ENCODE peak calls at places on chromosome 5, in five cellular contexts. N is A549, G is K562, B is GM12878, T is SK-N-SH. L is an unnamed sample.

GRCh38 chr5:74073257-74073656 is 447.3 kb downstream of the ARHGEF28 start:
- DNase-seq in N (no peak), T (no peak), B (no peak), G (no peak), L (peak)

GRCh38 chr5:55599148-55600050 is 64.6 kb upstream of the PLPP1 start:
- DNase-seq in T (no peak), B (no peak), N (no peak), G (no peak), L (no peak)

GRCh38 chr5:72525816-72526215 is 18.6 kb upstream of the ZNF366 start:
- DNase-seq in N (no peak), B (no peak), G (no peak), T (no peak), L (peak)

GRCh38 chr5:154406826-154407225 is 39.0 kb upstream of the SAP30L start:
- DNase-seq in N (no peak), G (no peak), T (no peak), B (no peak), L (peak)

GRCh38 chr5:67244345-67244793 is 47.8 kb upstream of the CD180 start:
- DNase-seq in N (no peak), B (no peak), G (no peak), T (no peak), L (no peak)

GRCh38 chr5:132714456-132715307 is 22.7 kb downstream of the KIF3A start:
- DNase-seq in B (no peak), T (no peak), N (no peak), G (no peak), L (peak)

GRCh38 chr5:117833666-117834065 is 1154.7 kb downstream of the DTWD2 start:
- DNase-seq in T (no peak), G (no peak), B (no peak), N (no peak), L (no peak)

GRCh38 chr5:18068851-18069250 is 434.6 kb downstream of the TAF11L14 start:
- DNase-seq in T (no peak), G (no peak), N (no peak), B (no peak), L (no peak)

GRCh38 chr5:133347039-133347438 is 265.3 kb downstream of the FSTL4 start:
- DNase-seq in T (no peak), G (peak), B (no peak), N (peak), L (no peak)

GRCh38 chr5:56412601-56413379 is 179.7 kb upstream of the ANKRD55 start:
- DNase-seq in N (no peak), T (no peak), G (no peak), B (peak), L (no peak)

GRCh38 chr5:54272746-54273145 is 37.6 kb downstream of the ARL15 start:
- DNase-seq in B (no peak), T (no peak), G (no peak), N (no peak), L (no peak)

GRCh38 chr5:147949711-147950573 is 43.6 kb upstream of the C5orf46 start:
- DNase-seq in B (no peak), T (peak), G (peak), N (peak), L (peak)

GRCh38 chr5:110008131-110008530 is 318.4 kb downstream of the MAN2A1 start:
- DNase-seq in B (no peak), G (no peak), N (no peak), T (no peak), L (no peak)

GRCh38 chr5:165187815-165188214 is 1682.4 kb downstream of the MAT2B start:
- DNase-seq in N (no peak), G (no peak), T (no peak), B (no peak), L (no peak)

GRCh38 chr5:168219515-168220410 is 71.7 kb upstream of the WWC1 start:
- DNase-seq in T (peak), B (peak), G (peak), N (peak), L (peak)

GRCh38 chr5:177455661-177456590 is 9.3 kb downstream of the PRR7 start:
- DNase-seq in T (peak), G (peak), N (peak), B (no peak), L (peak)

GRCh38 chr5:54049144-54049543 is 261.2 kb downstream of the ARL15 start:
- DNase-seq in N (no peak), T (no peak), G (no peak), B (no peak), L (peak)

GRCh38 chr5:7398596-7399260 is 2.8 kb downstream of the ADCY2 start:
- DNase-seq in N (no peak), T (no peak), B (no peak), G (no peak), L (no peak)

GRCh38 chr5:78953092-78953800 is 31.9 kb downstream of the ARSB start:
- DNase-seq in N (no peak), B (no peak), G (no peak), T (no peak), L (peak)

GRCh38 chr5:93649234-93649900 is 66.3 kb downstream of the NR2F1 start:
- DNase-seq in B (no peak), N (no peak), G (no peak), T (no peak), L (no peak)
- TF ChIP-seq RCOR1 in B (no peak), N (no peak), G (no peak), T (no peak), L (no peak)

GRCh38 chr5:122142480-122142879 is 13.1 kb downstream of the ZNF474 start:
- DNase-seq in B (no peak), N (no peak), T (no peak), G (no peak), L (peak)

GRCh38 chr5:122144236-122144635 is 14.9 kb downstream of the ZNF474 start:
- DNase-seq in N (no peak), T (no peak), B (no peak), G (no peak), L (peak)

GRCh38 chr5:122138356-122138755 is 9.0 kb downstream of the ZNF474 start:
- DNase-seq in N (no peak), G (no peak), T (no peak), B (no peak), L (no peak)

GRCh38 chr5:122140900-122141299 is 11.6 kb downstream of the ZNF474 start:
- DNase-seq in N (no peak), G (no peak), T (no peak), B (no peak), L (no peak)

GRCh38 chr5:122141751-122142150 is 12.4 kb downstream of the ZNF474 start:
- DNase-seq in T (no peak), B (no peak), N (no peak), G (no peak), L (peak)
- TF ChIP-seq RCOR1 in T (no peak), B (no peak), N (no peak), G (no peak), L (no peak)

GRCh38 chr5:24643255-24643654 is 1.5 kb downstream of the CDH10 start:
- DNase-seq in G (no peak), N (no peak), B (no peak), T (no peak), L (no peak)

GRCh38 chr5:24642022-24642421 is 2.8 kb downstream of the CDH10 start:
- DNase-seq in G (no peak), B (no peak), T (peak), N (no peak), L (peak)

GRCh38 chr5:24644757-24645156 is at the start of gene CDH10:
- DNase-seq in B (no peak), T (no peak), N (no peak), G (no peak), L (no peak)

GRCh38 chr5:24646915-24647314 is 2.1 kb upstream of the CDH10 start:
- DNase-seq in B (no peak), G (no peak), N (no peak), T (no peak), L (no peak)

DNA sequence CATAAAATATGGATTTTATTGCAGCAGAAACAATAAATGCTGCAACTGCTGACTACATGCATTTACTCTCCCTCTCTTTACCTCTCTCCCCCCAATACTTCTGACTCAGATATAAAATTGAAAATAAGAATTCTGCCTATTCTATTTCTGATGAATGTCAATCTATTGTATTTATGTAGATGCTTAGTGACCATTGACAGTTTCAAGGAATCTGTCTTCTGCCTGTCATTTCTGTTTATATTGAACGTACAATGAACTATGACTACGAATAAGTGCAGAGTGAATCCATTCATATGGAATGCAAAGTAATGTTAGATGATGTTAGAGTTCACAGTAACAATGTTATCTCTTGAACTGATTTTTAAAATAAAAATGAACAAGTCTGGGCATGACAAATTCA is 898 bp downstream of the CDH10 start:
- DNase-seq in T (no peak), B (no peak), G (no peak), N (no peak), L (no peak)
- TF ChIP-seq RCOR1 in T (no peak), B (no peak), G (no peak), N (no peak), L (no peak)

GRCh38 chr5:169583101-169583423 is 511 bp upstream of the SPDL1 start:
- DNase-seq in N (no peak), T (no peak), B (no peak), G (no peak), L (no peak)

GRCh38 chr5:169580964-169581363 is 2.6 kb upstream of the SPDL1 start:
- DNase-seq in G (no peak), T (no peak), N (no peak), B (no peak), L (no peak)

GRCh38 chr5:169583424-169584215 is at the start of gene SPDL1:
- DNase-seq in G (peak), N (peak), T (peak), B (peak), L (peak)

GRCh38 chr5:169581580-169582227 is 1.9 kb upstream of the SPDL1 start:
- DNase-seq in T (peak), N (peak), G (peak), B (no peak), L (peak)

DNA sequence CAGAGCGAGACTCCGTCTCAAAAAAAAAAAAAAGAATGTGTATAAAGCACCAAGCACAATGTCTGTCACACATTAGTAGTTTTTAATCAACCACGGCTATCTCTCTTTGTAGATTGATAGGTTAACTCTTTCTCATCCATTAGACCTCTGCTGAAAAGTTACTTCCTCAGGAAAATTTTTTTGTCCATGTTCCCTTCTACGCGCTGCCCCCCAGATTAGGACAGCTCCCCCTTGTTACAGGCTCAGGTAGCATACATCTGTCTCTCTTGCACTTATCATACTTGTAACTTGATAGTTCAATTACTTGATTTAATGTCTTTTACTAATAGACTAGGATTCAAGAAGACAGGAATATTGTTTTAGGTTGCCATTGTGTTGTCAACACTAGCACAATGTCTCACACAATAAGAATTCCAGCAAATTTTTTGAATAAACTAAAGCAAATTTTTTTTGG is 1.5 kb downstream of the SPDL1 start:
- DNase-seq in B (no peak), N (no peak), T (peak), G (no peak), L (no peak)
- TF ChIP-seq RCOR1 in B (no peak), N (no peak), T (no peak), G (no peak), L (no peak)

GRCh38 chr5:141717043-141717442 is 35.0 kb upstream of the ARAP3 start:
- DNase-seq in N (no peak), B (no peak), G (no peak), T (no peak), L (no peak)

GRCh38 chr5:141715340-141715905 is 33.4 kb upstream of the ARAP3 start:
- DNase-seq in T (no peak), G (no peak), B (no peak), N (no peak), L (no peak)

GRCh38 chr5:141716009-141716408 is 34.0 kb upstream of the ARAP3 start:
- DNase-seq in N (no peak), T (no peak), B (no peak), G (no peak), L (no peak)

GRCh38 chr5:141714542-141715303 is 32.7 kb upstream of the ARAP3 start:
- DNase-seq in G (no peak), B (no peak), N (no peak), T (no peak), L (no peak)

GRCh38 chr5:141716468-141716867 is 34.4 kb upstream of the ARAP3 start:
- DNase-seq in B (no peak), T (no peak), N (no peak), G (no peak), L (no peak)
- TF ChIP-seq RCOR1 in B (no peak), T (no peak), N (no peak), G (no peak), L (no peak)

GRCh38 chr5:137487600-137487999 is 11.5 kb downstream of the SPOCK1 start:
- DNase-seq in G (no peak), N (no peak), T (no peak), B (no peak), L (peak)
- TF ChIP-seq RCOR1 in G (no peak), N (no peak), T (no peak), B (no peak), L (no peak)

GRCh38 chr5:60287174-60287771 is 393.7 kb upstream of the PDE4D start:
- DNase-seq in B (no peak), N (peak), T (peak), G (peak), L (peak)
- TF ChIP-seq RCOR1 in B (no peak), N (no peak), T (no peak), G (no peak), L (no peak)

DNA sequence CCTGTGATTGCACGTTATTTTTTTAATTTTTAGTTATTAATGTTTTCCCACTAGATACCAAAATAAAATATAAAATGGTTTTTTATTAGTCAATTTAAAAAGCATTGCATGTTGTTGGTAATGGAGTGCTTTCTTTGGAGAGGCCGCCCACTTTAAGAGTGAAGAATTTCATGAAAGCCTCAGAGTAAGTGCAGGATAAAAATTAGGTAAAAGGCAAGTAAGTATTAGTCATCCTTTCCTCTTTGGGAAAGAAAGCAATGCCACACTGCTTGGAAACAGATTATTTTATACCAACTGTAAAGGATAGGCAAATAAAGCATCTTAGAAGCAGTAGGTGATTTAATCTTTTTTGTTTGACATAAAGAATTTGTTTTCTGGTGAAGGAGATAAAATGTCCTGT is 62.9 kb downstream of the HSD17B4 start:
- DNase-seq in T (no peak), G (no peak), N (no peak), B (no peak), L (peak)
- TF ChIP-seq RCOR1 in T (no peak), G (no peak), N (no peak), B (no peak), L (no peak)